ENCODE peak calls at places on chromosomes 11 and 22, in seven cellular contexts. One of them, this sample, is unnamed.
A peak's percentile ranks its signal among the peaks of the same experiment; 100 is the strongest.

GRCh38 chr11:124740277-124740882 is 638 bp downstream of the NRGN start:
- DNase-seq in stimulated activated CD8-positive, alpha-beta memory T cell treated with anti-CD3 and anti-CD28 coated beads, Interleukin-15, amount 100 ng/mL, for 24 hours: peak; percentile 13
- DNase-seq in NCI-H774: no peak
- DNase-seq in A549: peak; percentile 46
- DNase-seq in psoas muscle: no peak
- DNase-seq in T follicular helper cell: no peak
- DNase-seq in pons: no peak
- DNase-seq in this sample: no peak

GRCh38 chr11:8873966-8874365 is 37.0 kb upstream of the AKIP1 start:
- DNase-seq in stimulated activated CD8-positive, alpha-beta memory T cell treated with anti-CD3 and anti-CD28 coated beads, Interleukin-15, amount 100 ng/mL, for 24 hours: no peak
- DNase-seq in NCI-H774: no peak
- DNase-seq in A549: no peak
- DNase-seq in psoas muscle: no peak
- DNase-seq in T follicular helper cell: no peak
- DNase-seq in pons: peak; percentile 42
- DNase-seq in this sample: no peak

GRCh38 chr22:20994902-20995241 is 7.0 kb downstream of the THAP7 start:
- DNase-seq in stimulated activated CD8-positive, alpha-beta memory T cell treated with anti-CD3 and anti-CD28 coated beads, Interleukin-15, amount 100 ng/mL, for 24 hours: no peak
- DNase-seq in NCI-H774: no peak
- DNase-seq in A549: no peak
- DNase-seq in psoas muscle: no peak
- DNase-seq in T follicular helper cell: no peak
- DNase-seq in pons: no peak
- DNase-seq in this sample: no peak

GRCh38 chr11:110217478-110217877 is 78.9 kb downstream of the RDX start:
- DNase-seq in stimulated activated CD8-positive, alpha-beta memory T cell treated with anti-CD3 and anti-CD28 coated beads, Interleukin-15, amount 100 ng/mL, for 24 hours: no peak
- DNase-seq in NCI-H774: no peak
- DNase-seq in A549: no peak
- DNase-seq in psoas muscle: no peak
- DNase-seq in T follicular helper cell: no peak
- DNase-seq in pons: no peak
- DNase-seq in this sample: no peak

GRCh38 chr22:19121631-19122142 is 525 bp downstream of the DGCR2 start:
- DNase-seq in stimulated activated CD8-positive, alpha-beta memory T cell treated with anti-CD3 and anti-CD28 coated beads, Interleukin-15, amount 100 ng/mL, for 24 hours: no peak
- DNase-seq in NCI-H774: peak; percentile 23
- DNase-seq in A549: peak; percentile 15
- DNase-seq in psoas muscle: peak; percentile 74
- DNase-seq in T follicular helper cell: no peak
- DNase-seq in pons: peak; percentile 21
- DNase-seq in this sample: peak; percentile 9

GRCh38 chr11:124716596-124716995 is 23.1 kb upstream of the NRGN start:
- DNase-seq in stimulated activated CD8-positive, alpha-beta memory T cell treated with anti-CD3 and anti-CD28 coated beads, Interleukin-15, amount 100 ng/mL, for 24 hours: no peak
- DNase-seq in NCI-H774: no peak
- DNase-seq in A549: no peak
- DNase-seq in psoas muscle: no peak
- DNase-seq in T follicular helper cell: no peak
- DNase-seq in pons: no peak
- DNase-seq in this sample: no peak

GRCh38 chr22:19974935-19975706 is 33.5 kb upstream of the TXNRD2 start:
- DNase-seq in stimulated activated CD8-positive, alpha-beta memory T cell treated with anti-CD3 and anti-CD28 coated beads, Interleukin-15, amount 100 ng/mL, for 24 hours: no peak
- DNase-seq in NCI-H774: no peak
- DNase-seq in A549: no peak
- DNase-seq in psoas muscle: no peak
- DNase-seq in T follicular helper cell: no peak
- DNase-seq in pons: no peak
- DNase-seq in this sample: no peak

GRCh38 chr11:45752136-45752535 is 52.8 kb upstream of the SLC35C1 start:
- DNase-seq in stimulated activated CD8-positive, alpha-beta memory T cell treated with anti-CD3 and anti-CD28 coated beads, Interleukin-15, amount 100 ng/mL, for 24 hours: no peak
- DNase-seq in NCI-H774: no peak
- DNase-seq in A549: no peak
- DNase-seq in psoas muscle: no peak
- DNase-seq in T follicular helper cell: no peak
- DNase-seq in pons: no peak
- DNase-seq in this sample: no peak

GRCh38 chr22:42857845-42858481 is 890 bp upstream of the ARFGAP3 start:
- DNase-seq in stimulated activated CD8-positive, alpha-beta memory T cell treated with anti-CD3 and anti-CD28 coated beads, Interleukin-15, amount 100 ng/mL, for 24 hours: no peak
- DNase-seq in NCI-H774: no peak
- DNase-seq in A549: no peak
- DNase-seq in psoas muscle: no peak
- DNase-seq in T follicular helper cell: no peak
- DNase-seq in pons: peak; percentile 16
- DNase-seq in this sample: no peak

GRCh38 chr11:70397336-70397982 is 870 bp upstream of the CTTN start:
- DNase-seq in stimulated activated CD8-positive, alpha-beta memory T cell treated with anti-CD3 and anti-CD28 coated beads, Interleukin-15, amount 100 ng/mL, for 24 hours: peak; percentile 11
- DNase-seq in NCI-H774: no peak
- DNase-seq in A549: no peak
- DNase-seq in psoas muscle: no peak
- DNase-seq in T follicular helper cell: no peak
- DNase-seq in pons: no peak
- DNase-seq in this sample: no peak

GRCh38 chr11:19336331-19336730 is 95.6 kb upstream of the E2F8 start:
- DNase-seq in stimulated activated CD8-positive, alpha-beta memory T cell treated with anti-CD3 and anti-CD28 coated beads, Interleukin-15, amount 100 ng/mL, for 24 hours: no peak
- DNase-seq in NCI-H774: no peak
- DNase-seq in A549: no peak
- DNase-seq in psoas muscle: no peak
- DNase-seq in T follicular helper cell: no peak
- DNase-seq in pons: no peak
- DNase-seq in this sample: no peak

GRCh38 chr22:42946551-42947198 is 68.3 kb downstream of the PACSIN2 start:
- DNase-seq in stimulated activated CD8-positive, alpha-beta memory T cell treated with anti-CD3 and anti-CD28 coated beads, Interleukin-15, amount 100 ng/mL, for 24 hours: no peak
- DNase-seq in NCI-H774: no peak
- DNase-seq in A549: no peak
- DNase-seq in psoas muscle: no peak
- DNase-seq in T follicular helper cell: no peak
- DNase-seq in pons: no peak
- DNase-seq in this sample: no peak

GRCh38 chr11:123364145-123364544 is 65.9 kb upstream of the GRAMD1B start:
- DNase-seq in stimulated activated CD8-positive, alpha-beta memory T cell treated with anti-CD3 and anti-CD28 coated beads, Interleukin-15, amount 100 ng/mL, for 24 hours: no peak
- DNase-seq in NCI-H774: no peak
- DNase-seq in A549: no peak
- DNase-seq in psoas muscle: no peak
- DNase-seq in T follicular helper cell: no peak
- DNase-seq in pons: no peak
- DNase-seq in this sample: no peak

GRCh38 chr11:34564807-34565241 is 51.2 kb upstream of the ELF5 start:
- DNase-seq in stimulated activated CD8-positive, alpha-beta memory T cell treated with anti-CD3 and anti-CD28 coated beads, Interleukin-15, amount 100 ng/mL, for 24 hours: no peak
- DNase-seq in NCI-H774: no peak
- DNase-seq in A549: no peak
- DNase-seq in psoas muscle: peak; percentile 34
- DNase-seq in T follicular helper cell: no peak
- DNase-seq in pons: peak; percentile 79
- DNase-seq in this sample: no peak

GRCh38 chr11:77783023-77783422 is 37.5 kb downstream of the RSF1 start:
- DNase-seq in stimulated activated CD8-positive, alpha-beta memory T cell treated with anti-CD3 and anti-CD28 coated beads, Interleukin-15, amount 100 ng/mL, for 24 hours: no peak
- DNase-seq in NCI-H774: no peak
- DNase-seq in A549: no peak
- DNase-seq in psoas muscle: no peak
- DNase-seq in T follicular helper cell: no peak
- DNase-seq in pons: no peak
- DNase-seq in this sample: no peak

GRCh38 chr11:2096001-2096918 is 42.9 kb downstream of the IGF2 start:
- DNase-seq in stimulated activated CD8-positive, alpha-beta memory T cell treated with anti-CD3 and anti-CD28 coated beads, Interleukin-15, amount 100 ng/mL, for 24 hours: no peak
- DNase-seq in NCI-H774: no peak
- DNase-seq in A549: no peak
- DNase-seq in psoas muscle: no peak
- DNase-seq in T follicular helper cell: no peak
- DNase-seq in pons: no peak
- DNase-seq in this sample: no peak

GRCh38 chr11:118918686-118919280 is 6.9 kb downstream of the BCL9L start:
- DNase-seq in stimulated activated CD8-positive, alpha-beta memory T cell treated with anti-CD3 and anti-CD28 coated beads, Interleukin-15, amount 100 ng/mL, for 24 hours: no peak
- DNase-seq in NCI-H774: no peak
- DNase-seq in A549: no peak
- DNase-seq in psoas muscle: no peak
- DNase-seq in T follicular helper cell: no peak
- DNase-seq in pons: no peak
- DNase-seq in this sample: no peak

GRCh38 chr11:1514349-1515061 is 27.9 kb upstream of the MOB2 start:
- DNase-seq in stimulated activated CD8-positive, alpha-beta memory T cell treated with anti-CD3 and anti-CD28 coated beads, Interleukin-15, amount 100 ng/mL, for 24 hours: no peak
- DNase-seq in NCI-H774: no peak
- DNase-seq in A549: no peak
- DNase-seq in psoas muscle: no peak
- DNase-seq in T follicular helper cell: no peak
- DNase-seq in pons: no peak
- DNase-seq in this sample: no peak

GRCh38 chr11:10302294-10302743 is 2.6 kb upstream of the ADM start:
- DNase-seq in stimulated activated CD8-positive, alpha-beta memory T cell treated with anti-CD3 and anti-CD28 coated beads, Interleukin-15, amount 100 ng/mL, for 24 hours: no peak
- DNase-seq in NCI-H774: peak; percentile 50
- DNase-seq in A549: no peak
- DNase-seq in psoas muscle: no peak
- DNase-seq in T follicular helper cell: no peak
- DNase-seq in pons: no peak
- DNase-seq in this sample: no peak

GRCh38 chr11:116533186-116533825 is 239.5 kb downstream of the BUD13 start:
- DNase-seq in stimulated activated CD8-positive, alpha-beta memory T cell treated with anti-CD3 and anti-CD28 coated beads, Interleukin-15, amount 100 ng/mL, for 24 hours: no peak
- DNase-seq in NCI-H774: no peak
- DNase-seq in A549: no peak
- DNase-seq in psoas muscle: no peak
- DNase-seq in T follicular helper cell: no peak
- DNase-seq in pons: no peak
- DNase-seq in this sample: no peak

GRCh38 chr22:46338636-46339035 is 3.1 kb downstream of the TRMU start:
- DNase-seq in stimulated activated CD8-positive, alpha-beta memory T cell treated with anti-CD3 and anti-CD28 coated beads, Interleukin-15, amount 100 ng/mL, for 24 hours: no peak
- DNase-seq in NCI-H774: no peak
- DNase-seq in A549: no peak
- DNase-seq in psoas muscle: no peak
- DNase-seq in T follicular helper cell: no peak
- DNase-seq in pons: no peak
- DNase-seq in this sample: no peak

GRCh38 chr11:117459979-117460300 is 132.3 kb downstream of the CEP164 start:
- DNase-seq in stimulated activated CD8-positive, alpha-beta memory T cell treated with anti-CD3 and anti-CD28 coated beads, Interleukin-15, amount 100 ng/mL, for 24 hours: no peak
- DNase-seq in NCI-H774: no peak
- DNase-seq in A549: no peak
- DNase-seq in psoas muscle: no peak
- DNase-seq in T follicular helper cell: no peak
- DNase-seq in pons: no peak
- DNase-seq in this sample: no peak

GRCh38 chr11:125170406-125171031 is 6.0 kb downstream of the PKNOX2 start:
- DNase-seq in stimulated activated CD8-positive, alpha-beta memory T cell treated with anti-CD3 and anti-CD28 coated beads, Interleukin-15, amount 100 ng/mL, for 24 hours: no peak
- DNase-seq in NCI-H774: no peak
- DNase-seq in A549: no peak
- DNase-seq in psoas muscle: peak; percentile 58
- DNase-seq in T follicular helper cell: no peak
- DNase-seq in pons: no peak
- DNase-seq in this sample: no peak

GRCh38 chr11:104365676-104366075 is 201.7 kb upstream of the PDGFD start:
- DNase-seq in stimulated activated CD8-positive, alpha-beta memory T cell treated with anti-CD3 and anti-CD28 coated beads, Interleukin-15, amount 100 ng/mL, for 24 hours: no peak
- DNase-seq in NCI-H774: no peak
- DNase-seq in A549: no peak
- DNase-seq in psoas muscle: no peak
- DNase-seq in T follicular helper cell: no peak
- DNase-seq in pons: no peak
- DNase-seq in this sample: no peak

GRCh38 chr11:16612801-16613400 is 125.5 kb upstream of the C11orf58 start:
- DNase-seq in stimulated activated CD8-positive, alpha-beta memory T cell treated with anti-CD3 and anti-CD28 coated beads, Interleukin-15, amount 100 ng/mL, for 24 hours: no peak
- DNase-seq in NCI-H774: no peak
- DNase-seq in A549: no peak
- DNase-seq in psoas muscle: no peak
- DNase-seq in T follicular helper cell: no peak
- DNase-seq in pons: peak; percentile 27
- DNase-seq in this sample: no peak

GRCh38 chr11:62578541-62578940 is 4.8 kb upstream of the EEF1G start:
- DNase-seq in stimulated activated CD8-positive, alpha-beta memory T cell treated with anti-CD3 and anti-CD28 coated beads, Interleukin-15, amount 100 ng/mL, for 24 hours: no peak
- DNase-seq in NCI-H774: no peak
- DNase-seq in A549: no peak
- DNase-seq in psoas muscle: no peak
- DNase-seq in T follicular helper cell: no peak
- DNase-seq in pons: no peak
- DNase-seq in this sample: no peak

GRCh38 chr11:14902650-14903350 is 10.8 kb upstream of the CYP2R1 start:
- DNase-seq in stimulated activated CD8-positive, alpha-beta memory T cell treated with anti-CD3 and anti-CD28 coated beads, Interleukin-15, amount 100 ng/mL, for 24 hours: no peak
- DNase-seq in NCI-H774: no peak
- DNase-seq in A549: no peak
- DNase-seq in psoas muscle: no peak
- DNase-seq in T follicular helper cell: no peak
- DNase-seq in pons: no peak
- DNase-seq in this sample: no peak

GRCh38 chr11:64250875-64251721 is at the start of gene PLCB3:
- DNase-seq in stimulated activated CD8-positive, alpha-beta memory T cell treated with anti-CD3 and anti-CD28 coated beads, Interleukin-15, amount 100 ng/mL, for 24 hours: peak; percentile 65
- DNase-seq in NCI-H774: peak; percentile 54
- DNase-seq in A549: no peak
- DNase-seq in psoas muscle: peak; percentile 55
- DNase-seq in T follicular helper cell: peak; percentile 41
- DNase-seq in pons: no peak
- DNase-seq in this sample: no peak

GRCh38 chr11:12241401-12241800 is 131.0 kb downstream of the MICAL2 start:
- DNase-seq in stimulated activated CD8-positive, alpha-beta memory T cell treated with anti-CD3 and anti-CD28 coated beads, Interleukin-15, amount 100 ng/mL, for 24 hours: no peak
- DNase-seq in NCI-H774: peak; percentile 56
- DNase-seq in A549: no peak
- DNase-seq in psoas muscle: no peak
- DNase-seq in T follicular helper cell: no peak
- DNase-seq in pons: no peak
- DNase-seq in this sample: no peak

GRCh38 chr11:121755191-121755590 is 302.4 kb upstream of the SORL1-AS1 start:
- DNase-seq in stimulated activated CD8-positive, alpha-beta memory T cell treated with anti-CD3 and anti-CD28 coated beads, Interleukin-15, amount 100 ng/mL, for 24 hours: no peak
- DNase-seq in NCI-H774: no peak
- DNase-seq in A549: no peak
- DNase-seq in psoas muscle: no peak
- DNase-seq in T follicular helper cell: no peak
- DNase-seq in pons: no peak
- DNase-seq in this sample: no peak

GRCh38 chr11:129374081-129374992 is 1.3 kb upstream of the BARX2 start:
- DNase-seq in stimulated activated CD8-positive, alpha-beta memory T cell treated with anti-CD3 and anti-CD28 coated beads, Interleukin-15, amount 100 ng/mL, for 24 hours: no peak
- DNase-seq in NCI-H774: no peak
- DNase-seq in A549: no peak
- DNase-seq in psoas muscle: peak; percentile 17
- DNase-seq in T follicular helper cell: no peak
- DNase-seq in pons: no peak
- DNase-seq in this sample: no peak

GRCh38 chr11:45182902-45183301 is 36.5 kb downstream of the PRDM11 start:
- DNase-seq in stimulated activated CD8-positive, alpha-beta memory T cell treated with anti-CD3 and anti-CD28 coated beads, Interleukin-15, amount 100 ng/mL, for 24 hours: no peak
- DNase-seq in NCI-H774: no peak
- DNase-seq in A549: peak; percentile 60
- DNase-seq in psoas muscle: no peak
- DNase-seq in T follicular helper cell: no peak
- DNase-seq in pons: no peak
- DNase-seq in this sample: no peak

GRCh38 chr11:29963796-29964195 is 53.0 kb downstream of the KCNA4 start:
- DNase-seq in stimulated activated CD8-positive, alpha-beta memory T cell treated with anti-CD3 and anti-CD28 coated beads, Interleukin-15, amount 100 ng/mL, for 24 hours: no peak
- DNase-seq in NCI-H774: no peak
- DNase-seq in A549: no peak
- DNase-seq in psoas muscle: no peak
- DNase-seq in T follicular helper cell: no peak
- DNase-seq in pons: peak; percentile 19
- DNase-seq in this sample: no peak

GRCh38 chr22:47279337-47279736 is 516.9 kb downstream of the TBC1D22A start:
- DNase-seq in stimulated activated CD8-positive, alpha-beta memory T cell treated with anti-CD3 and anti-CD28 coated beads, Interleukin-15, amount 100 ng/mL, for 24 hours: no peak
- DNase-seq in NCI-H774: no peak
- DNase-seq in A549: no peak
- DNase-seq in psoas muscle: no peak
- DNase-seq in T follicular helper cell: no peak
- DNase-seq in pons: no peak
- DNase-seq in this sample: no peak

GRCh38 chr11:64778223-64778472 is 194 bp downstream of the SF1 start:
- DNase-seq in stimulated activated CD8-positive, alpha-beta memory T cell treated with anti-CD3 and anti-CD28 coated beads, Interleukin-15, amount 100 ng/mL, for 24 hours: no peak
- DNase-seq in NCI-H774: no peak
- DNase-seq in A549: no peak
- DNase-seq in psoas muscle: no peak
- DNase-seq in T follicular helper cell: no peak
- DNase-seq in pons: no peak
- DNase-seq in this sample: no peak

GRCh38 chr11:125081098-125081798 is 18.1 kb downstream of the SLC37A2 start:
- DNase-seq in stimulated activated CD8-positive, alpha-beta memory T cell treated with anti-CD3 and anti-CD28 coated beads, Interleukin-15, amount 100 ng/mL, for 24 hours: no peak
- DNase-seq in NCI-H774: no peak
- DNase-seq in A549: no peak
- DNase-seq in psoas muscle: no peak
- DNase-seq in T follicular helper cell: no peak
- DNase-seq in pons: no peak
- DNase-seq in this sample: no peak

GRCh38 chr22:22479999-22480532 is 28.5 kb downstream of the ZNF280B start:
- DNase-seq in stimulated activated CD8-positive, alpha-beta memory T cell treated with anti-CD3 and anti-CD28 coated beads, Interleukin-15, amount 100 ng/mL, for 24 hours: no peak
- DNase-seq in NCI-H774: no peak
- DNase-seq in A549: no peak
- DNase-seq in psoas muscle: no peak
- DNase-seq in T follicular helper cell: no peak
- DNase-seq in pons: no peak
- DNase-seq in this sample: no peak

GRCh38 chr22:25025586-25025985 is 73.1 kb downstream of the KIAA1671 start:
- DNase-seq in stimulated activated CD8-positive, alpha-beta memory T cell treated with anti-CD3 and anti-CD28 coated beads, Interleukin-15, amount 100 ng/mL, for 24 hours: no peak
- DNase-seq in NCI-H774: no peak
- DNase-seq in A549: no peak
- DNase-seq in psoas muscle: no peak
- DNase-seq in T follicular helper cell: no peak
- DNase-seq in pons: peak; percentile 41
- DNase-seq in this sample: no peak

This sample was measured in NCI-H460.